ENCODE peak calls at places on chromosomes 6 and 20, in eight cellular contexts. S is CD8-positive, alpha-beta T cell; P is HepG2; C is endodermal cell; R is mesendoderm; M is osteoblast; V is GM06990; O is GM23248. E is an unnamed sample.

GRCh38 chr20:40689100-40689942 is at the start of gene MAFB:
- DNase-seq in V (peak; percentile 81), O (peak; percentile 98), M (peak; percentile 100), P (peak; percentile 74), C (peak; percentile 95), R (peak; percentile 88), S (no peak), E (peak; percentile 61)

GRCh38 chr6:2744206-2744771 is 6.4 kb downstream of the MYLK4 start:
- DNase-seq in O (peak; percentile 19), M (no peak), S (no peak), C (no peak), R (no peak), V (no peak), P (no peak), E (no peak)

GRCh38 chr20:826695-827323 is 6.7 kb upstream of the FAM110A start:
- DNase-seq in R (no peak), S (no peak), M (no peak), C (no peak), O (no peak), V (no peak), P (no peak), E (no peak)

GRCh38 chr20:62628691-62629090 is 13.6 kb upstream of the SLCO4A1 start:
- DNase-seq in O (no peak), S (no peak), V (no peak), M (no peak), C (peak; percentile 87), R (peak; percentile 94), P (no peak), E (peak; percentile 12)

GRCh38 chr6:139540276-139540675 is 165.8 kb upstream of the CITED2 start:
- DNase-seq in R (peak; percentile 20), O (peak; percentile 88), M (no peak), C (no peak), S (peak; percentile 48), V (no peak), P (no peak), E (peak; percentile 64)

GRCh38 chr6:45630801-45631200 is 253.1 kb upstream of the SUPT3H start:
- DNase-seq in R (no peak), V (no peak), S (no peak), C (no peak), M (no peak), O (peak; percentile 68), P (no peak), E (no peak)

GRCh38 chr20:21303872-21304586 is 898 bp downstream of the XRN2 start:
- DNase-seq in V (no peak), C (no peak), S (no peak), M (no peak), R (no peak), O (peak; percentile 52), P (no peak), E (no peak)

GRCh38 chr6:44537306-44538049 is 150.0 kb downstream of the CDC5L start:
- DNase-seq in S (no peak), M (no peak), R (no peak), C (peak; percentile 24), P (no peak), V (no peak), O (peak; percentile 7), E (no peak)

GRCh38 chr6:2978923-2979322 is 7.6 kb upstream of the SERPINB6 start:
- DNase-seq in R (peak; percentile 68), S (no peak), O (peak; percentile 31), C (no peak), P (no peak), V (no peak), M (no peak), E (no peak)

GRCh38 chr6:33204415-33205171 is at the start of gene HSD17B8:
- DNase-seq in C (peak; percentile 98), P (peak; percentile 90), S (peak; percentile 91), O (peak; percentile 97), V (peak; percentile 90), R (peak; percentile 95), M (peak; percentile 100), E (peak; percentile 82)

GRCh38 chr20:7790189-7790588 is 150.1 kb downstream of the HAO1 start:
- DNase-seq in R (no peak), O (peak; percentile 69), C (no peak), V (no peak), M (no peak), P (no peak), S (no peak), E (peak; percentile 39)

GRCh38 chr6:139205843-139206242 is 71.0 kb downstream of the HECA start:
- DNase-seq in M (no peak), O (no peak), P (no peak), R (no peak), V (no peak), S (no peak), C (no peak), E (no peak)

GRCh38 chr6:148578489-148578814 is 168.4 kb upstream of the UST start:
- DNase-seq in O (no peak), M (no peak), C (peak; percentile 58), V (no peak), P (no peak), S (no peak), R (no peak), E (no peak)

GRCh38 chr20:48886189-48886588 is 35.3 kb upstream of the ARFGEF2 start:
- DNase-seq in C (peak; percentile 20), P (no peak), V (no peak), R (no peak), S (no peak), M (no peak), O (no peak), E (no peak)

GRCh38 chr6:157763894-157764345 is 59.1 kb upstream of the SNX9 start:
- DNase-seq in M (no peak), R (no peak), P (no peak), V (no peak), C (no peak), S (no peak), O (no peak), E (no peak)
- H3K4me3 ChIP-seq in M (peak overlapping the region; percentile 0), R (no peak overlapping the region), P (peak overlapping the region; percentile 66), V (peak overlapping the region; percentile 6), C (no peak overlapping the region), S (peak overlapping the region; percentile 2), O (peak overlapping the region; percentile 37), E (no peak overlapping the region)

GRCh38 chr6:53086302-53086701 is 21.1 kb downstream of the FBXO9 start:
- DNase-seq in R (no peak), C (no peak), S (no peak), M (no peak), P (no peak), V (no peak), O (no peak), E (no peak)
- H3K36me3 ChIP-seq in R (peaks cover 4% of the 10 kb centered on the region), C (peaks cover 65% of the 10 kb centered on the region), S (peaks cover 40% of the 10 kb centered on the region), M (peaks cover 70% of the 10 kb centered on the region), P (peaks cover 86% of the 10 kb centered on the region), V (peaks cover 6% of the 10 kb centered on the region), O (peaks cover 62% of the 10 kb centered on the region), E (peaks cover 7% of the 10 kb centered on the region)

GRCh38 chr6:116924245-116924644 is 47.2 kb downstream of the RFX6 start:
- DNase-seq in S (no peak), P (peak; percentile 63), C (no peak), O (no peak), V (no peak), R (no peak), M (no peak), E (no peak)
- H3K4me3 ChIP-seq in S (no peak overlapping the region), P (no peak overlapping the region), C (no peak overlapping the region), O (no peak overlapping the region), V (no peak overlapping the region), R (no peak overlapping the region), M (no peak overlapping the region), E (no peak overlapping the region)

GRCh38 chr20:45968801-45969711 is 2.9 kb downstream of the ZNF335 start:
- DNase-seq in V (no peak), R (no peak), S (no peak), O (peak; percentile 87), P (no peak), C (peak; percentile 28), M (peak; percentile 93), E (no peak)

GRCh38 chr20:45969712-45970634 is 2.0 kb downstream of the ZNF335 start:
- DNase-seq in C (peak; percentile 81), S (no peak), P (peak; percentile 86), V (no peak), R (peak; percentile 87), O (peak; percentile 85), M (peak; percentile 91), E (peak; percentile 62)

GRCh38 chr20:45967551-45968080 is 4.4 kb downstream of the ZNF335 start:
- DNase-seq in V (no peak), O (no peak), M (no peak), S (no peak), P (no peak), C (peak; percentile 24), R (no peak), E (no peak)

GRCh38 chr20:45970646-45971424 is 1.2 kb downstream of the ZNF335 start:
- DNase-seq in P (no peak), C (peak; percentile 58), S (no peak), O (peak; percentile 75), M (peak; percentile 89), V (no peak), R (no peak), E (no peak)

DNA sequence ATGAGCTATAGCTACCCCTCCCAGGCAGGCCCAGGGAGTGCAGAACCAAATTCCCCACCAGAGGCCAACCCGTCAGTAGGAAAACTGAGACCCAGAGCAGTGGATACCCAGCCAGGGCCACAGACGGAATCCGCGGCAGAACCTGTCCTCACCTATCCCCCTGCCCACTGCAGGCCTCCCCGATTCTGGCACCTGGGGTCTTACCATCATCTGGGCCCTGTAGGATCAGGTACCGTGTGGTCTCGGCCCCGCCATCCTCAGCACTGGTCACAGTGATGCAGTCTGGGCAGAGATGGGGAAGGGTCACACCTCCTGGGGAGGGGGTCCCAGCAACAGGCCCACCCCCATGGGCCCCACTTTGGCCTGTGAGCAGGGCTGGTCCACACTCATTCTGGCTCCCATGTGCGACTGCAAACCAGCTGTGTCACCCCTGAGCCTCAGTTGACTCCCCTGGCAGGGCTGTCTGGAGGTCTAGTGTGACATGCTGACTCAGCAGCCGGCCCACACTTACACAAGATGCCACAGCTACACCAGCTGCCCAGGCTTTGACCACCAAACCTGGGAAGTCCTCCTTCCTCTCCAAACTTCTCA is 3.8 kb downstream of the ZNF335 start:
- DNase-seq in M (peak; percentile 79), C (peak; percentile 35), R (no peak), S (no peak), O (peak; percentile 55), V (no peak), P (no peak), E (no peak)
- H3K36me3 ChIP-seq in M (peaks cover 49% of the 10 kb centered on the region), C (peaks cover 54% of the 10 kb centered on the region), R (peaks cover 8% of the 10 kb centered on the region), S (peaks cover 26% of the 10 kb centered on the region), O (peaks cover 24% of the 10 kb centered on the region), V (peaks cover 35% of the 10 kb centered on the region), P (peaks cover 48% of the 10 kb centered on the region), E (peaks cover 39% of the 10 kb centered on the region)